ENCODE peak calls at places on chromosomes 13 and 19, in four cellular contexts. R, C, E and A are unnamed samples.
A peak's percentile ranks its signal among the peaks of the same experiment; 100 is the strongest.

GRCh38 chr19:53246498-53246897 is 8.2 kb downstream of the ZNF677 start:
- DNase-seq in C (no peak), R (no peak), E (no peak), A (no peak)

GRCh38 chr19:19627716-19628498 is at the start of gene LPAR2:
- DNase-seq in R (peak; percentile 71), E (no peak), C (no peak), A (peak; percentile 82)

GRCh38 chr13:104593251-104593576 is 1527.0 kb upstream of the SLC10A2 start:
- DNase-seq in R (no peak), C (no peak), E (no peak), A (no peak)

GRCh38 chr19:3556978-3557460 is 367 bp downstream of the MFSD12 start:
- DNase-seq in C (peak; percentile 58), R (no peak), E (no peak), A (no peak)

GRCh38 chr13:53159439-53159838 is 130.8 kb downstream of the OLFM4 start:
- DNase-seq in C (no peak), E (no peak), R (no peak), A (no peak)

GRCh38 chr19:38831142-38831605 is 420 bp downstream of the ECH1 start:
- DNase-seq in R (no peak), C (peak; percentile 91), E (peak; percentile 48), A (peak; percentile 74)

GRCh38 chr13:43720780-43721397 is 65.9 kb downstream of the ENOX1 start:
- DNase-seq in R (no peak), C (no peak), E (no peak), A (no peak)

GRCh38 chr13:78787189-78787588 is 128.2 kb upstream of the OBI1 start:
- DNase-seq in C (no peak), R (no peak), E (no peak), A (no peak)

GRCh38 chr13:95354680-95355487 is 53.6 kb upstream of the ABCC4 start:
- DNase-seq in R (no peak), E (no peak), C (peak; percentile 60), A (no peak)

GRCh38 chr19:56987184-56987583 is 132.6 kb upstream of the USP29 start:
- DNase-seq in R (no peak), C (no peak), E (no peak), A (no peak)

GRCh38 chr19:5093953-5094718 is 125.2 kb downstream of the KDM4B start:
- DNase-seq in C (no peak), R (no peak), E (no peak), A (no peak)
- TF ChIP-seq CTCF in C (no peak), R (no peak), E (no peak), A (no peak)

GRCh38 chr13:23741879-23742510 is 147.2 kb downstream of the MIPEP start:
- DNase-seq in R (no peak), E (no peak), C (no peak), A (no peak)
- TF ChIP-seq CTCF in R (peak; percentile 71), E (no peak), C (no peak), A (peak; percentile 81)

GRCh38 chr19:13872339-13872694 is 4.6 kb upstream of the NANOS3 start:
- DNase-seq in R (no peak), C (no peak), E (no peak), A (no peak)

GRCh38 chr19:13869324-13869723 is 7.6 kb upstream of the NANOS3 start:
- DNase-seq in R (no peak), E (no peak), C (no peak), A (no peak)

GRCh38 chr19:13873776-13874515 is 3.0 kb upstream of the NANOS3 start:
- DNase-seq in R (no peak), E (no peak), C (no peak), A (no peak)

GRCh38 chr19:13875824-13876223 is 1.1 kb upstream of the NANOS3 start:
- DNase-seq in C (no peak), R (no peak), E (no peak), A (no peak)

DNA sequence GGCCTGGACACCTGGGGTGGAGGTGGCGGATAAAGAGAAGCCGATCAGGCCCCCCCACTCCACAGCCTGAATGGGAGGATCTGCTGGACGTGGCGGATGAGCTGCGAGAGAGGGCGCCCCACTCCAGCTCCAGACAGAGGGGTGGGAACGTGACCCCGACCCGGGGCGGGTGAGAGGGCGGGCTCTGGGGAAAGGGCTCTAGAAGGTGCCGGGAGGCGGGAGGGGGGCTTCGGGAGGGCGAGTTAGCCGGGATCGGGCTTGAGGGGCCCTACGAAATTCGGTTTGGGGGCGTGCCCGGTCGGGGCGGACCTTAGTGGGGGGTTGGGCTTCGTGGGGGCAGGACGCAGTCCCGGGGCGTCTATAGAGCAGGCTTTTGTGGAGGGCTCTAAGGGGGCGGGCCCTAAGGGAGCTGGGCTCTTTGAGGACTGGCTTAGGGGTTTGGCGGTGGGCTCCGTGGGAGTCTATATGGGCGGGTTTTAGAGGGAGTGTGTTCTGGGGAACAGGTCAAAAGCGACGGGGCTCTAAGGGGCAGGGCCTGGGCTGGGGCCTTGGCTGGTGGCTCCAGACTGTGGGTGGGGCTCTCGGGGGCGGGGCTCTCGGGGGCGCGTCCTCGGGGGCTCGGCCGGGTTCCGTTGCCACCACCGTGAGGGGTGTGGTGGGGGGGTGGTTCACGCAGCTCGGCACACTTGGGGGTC is 4.1 kb upstream of the NANOS3 start:
- DNase-seq in R (no peak), C (no peak), E (no peak), A (no peak)
- TF ChIP-seq CTCF in R (peak; percentile 26), C (no peak), E (no peak), A (peak; percentile 26)

DNA sequence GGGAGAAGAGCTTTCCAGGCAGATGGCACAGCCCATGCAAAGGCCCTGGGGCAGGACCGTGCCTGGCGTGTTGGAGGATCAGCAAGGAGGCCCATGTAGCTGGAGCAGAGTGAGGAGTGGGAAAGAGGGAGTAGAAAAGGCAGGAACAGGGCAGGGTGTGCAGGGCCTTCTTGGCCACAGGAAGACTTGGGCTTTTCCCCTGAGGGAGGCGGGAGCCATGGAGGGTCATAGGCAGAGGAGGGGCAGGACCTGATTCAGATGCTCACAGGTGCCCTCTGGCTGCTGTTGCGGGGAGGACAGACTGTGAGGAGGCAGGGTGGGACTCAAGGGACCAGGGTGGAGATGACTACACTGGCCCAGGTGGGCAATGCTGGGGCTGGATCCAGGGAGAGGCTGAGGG is 13.8 kb upstream of the PTPRS start:
- DNase-seq in E (no peak), C (peak; percentile 22), R (no peak), A (no peak)
- TF ChIP-seq CTCF in E (no peak), C (no peak), R (peak; percentile 39), A (peak; percentile 60)

GRCh38 chr19:12610540-12611360 is at the start of the genes ZNF490 and ZNF791:
- DNase-seq in R (peak; percentile 93), E (peak; percentile 97), C (peak; percentile 98), A (peak; percentile 96)
- TF ChIP-seq CTCF in R (peak; percentile 24), E (no peak), C (no peak), A (no peak)

GRCh38 chr19:50158577-50158976 is 4.5 kb downstream of the IZUMO2 start:
- DNase-seq in C (no peak), R (no peak), E (no peak), A (no peak)

GRCh38 chr19:50152578-50152977 is 10.5 kb downstream of the IZUMO2 start:
- DNase-seq in C (no peak), E (no peak), R (no peak), A (no peak)

GRCh38 chr19:50154529-50154928 is 8.6 kb downstream of the IZUMO2 start:
- DNase-seq in E (no peak), R (no peak), C (no peak), A (no peak)

GRCh38 chr19:50159078-50159477 is 4.0 kb downstream of the IZUMO2 start:
- DNase-seq in C (no peak), E (no peak), R (no peak), A (no peak)

GRCh38 chr19:50155520-50156109 is 7.5 kb downstream of the IZUMO2 start:
- DNase-seq in E (no peak), R (no peak), C (no peak), A (no peak)
- TF ChIP-seq CTCF in E (no peak), R (peak; percentile 25), C (no peak), A (peak; percentile 46)

DNA sequence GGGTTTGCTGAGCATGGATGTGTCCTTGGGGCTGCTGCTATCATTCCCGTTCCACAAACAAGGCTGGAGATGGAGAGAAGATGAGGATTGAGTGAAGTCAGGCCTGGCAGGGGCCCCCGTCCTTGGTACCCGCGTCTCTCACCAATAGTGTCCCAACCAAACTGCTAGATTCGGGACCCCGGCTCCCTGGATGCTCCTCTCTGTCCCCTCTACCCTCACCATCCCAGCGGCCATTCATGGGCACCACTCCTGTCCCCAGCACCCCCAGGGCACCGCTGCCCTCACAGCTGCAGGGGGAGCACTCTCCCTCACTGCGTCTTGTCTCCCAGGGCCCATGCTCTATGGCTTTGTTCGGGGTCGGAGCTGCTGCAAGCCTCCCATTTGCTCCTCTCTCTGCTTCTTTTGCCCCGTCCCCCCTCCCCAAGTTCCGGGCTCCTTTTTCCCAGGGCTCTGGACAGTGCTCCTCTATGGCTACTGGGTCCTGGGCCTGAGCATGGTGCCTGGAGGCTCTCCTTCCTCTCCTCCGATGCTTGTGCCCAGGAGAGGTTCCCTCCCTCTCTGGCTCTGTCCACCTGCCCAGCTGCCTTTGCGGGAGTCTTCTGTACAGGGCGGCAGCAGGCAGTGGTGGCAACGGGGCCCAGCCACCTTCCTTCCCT is 219.5 kb downstream of the TEX29 start:
- DNase-seq in C (no peak), E (no peak), R (no peak), A (peak; percentile 56)
- TF ChIP-seq CTCF in C (no peak), E (no peak), R (no peak), A (no peak)

DNA sequence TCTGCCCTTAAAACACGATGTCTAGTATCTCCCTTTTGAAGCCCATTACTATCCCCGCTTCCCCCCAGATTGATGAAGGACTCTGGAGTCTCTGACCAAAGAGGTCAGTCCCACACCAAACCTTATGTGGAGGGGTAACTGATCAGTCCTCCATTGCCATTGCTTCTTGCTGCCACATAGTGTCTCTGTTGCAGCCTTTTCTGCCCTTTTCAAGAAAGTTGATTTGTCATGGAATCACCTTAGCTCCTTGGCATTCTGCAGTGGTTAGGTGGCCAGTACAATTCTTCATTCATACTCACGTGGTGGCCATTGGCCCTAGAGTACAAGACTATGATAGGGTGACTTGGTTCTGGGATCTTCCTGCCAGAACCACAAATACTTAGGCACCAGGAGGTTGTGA is 8.4 kb upstream of the HTR2A start:
- DNase-seq in C (no peak), E (no peak), R (no peak), A (no peak)
- TF ChIP-seq CTCF in C (no peak), E (no peak), R (peak; percentile 25), A (no peak)